ENCODE peak calls at places on chromosomes 2 and 18, in eight cellular contexts. Q is GM23248, R is HepG2, C is cardiac muscle cell, X is A549, E is transverse colon, V is upper lobe of right lung, L is body of pancreas. S is an unnamed sample.

GRCh38 chr18:23844991-23845680 is 155.9 kb downstream of the LAMA3 start:
- DNase-seq in C (no peak), X (peak; percentile 15), L (no peak), R (no peak), E (no peak), Q (peak; percentile 38), V (no peak), S (no peak)

GRCh38 chr2:198232281-198232680 is 427.9 kb downstream of the PLCL1 start:
- DNase-seq in R (no peak), X (no peak), L (no peak), C (no peak), Q (no peak), E (no peak), V (no peak), S (no peak)

GRCh38 chr2:179340678-179341077 is 76.0 kb upstream of the SESTD1 start:
- DNase-seq in X (peak; percentile 26), C (peak; percentile 43), R (peak; percentile 54), E (no peak), Q (peak; percentile 65), V (no peak), L (no peak), S (no peak)

GRCh38 chr18:31679133-31679731 is 5.1 kb downstream of the B4GALT6 start:
- DNase-seq in C (no peak), Q (peak; percentile 88), V (no peak), R (no peak), E (no peak), L (no peak), X (peak; percentile 42), S (no peak)

GRCh38 chr18:36580874-36581750 is 247.7 kb downstream of the TPGS2 start:
- DNase-seq in V (no peak), Q (peak; percentile 88), L (no peak), E (no peak), C (no peak), R (no peak), X (no peak), S (no peak)

GRCh38 chr2:197212344-197213262 is 98.0 kb downstream of the ANKRD44 start:
- DNase-seq in C (no peak), E (no peak), R (no peak), X (no peak), Q (no peak), V (no peak), L (no peak), S (no peak)

GRCh38 chr18:50560681-50561629 is 1.1 kb downstream of the MAPK4 start:
- DNase-seq in Q (no peak), C (peak; percentile 33), L (peak; percentile 21), R (no peak), E (no peak), X (no peak), V (no peak), S (no peak)

GRCh38 chr2:220025207-220025606 is 397.8 kb downstream of the SLC4A3 start:
- DNase-seq in Q (no peak), L (no peak), X (no peak), V (no peak), E (no peak), C (no peak), R (no peak), S (no peak)

GRCh38 chr18:9998330-9998729 is 84.5 kb downstream of the VAPA start:
- DNase-seq in X (no peak), L (no peak), C (no peak), V (no peak), Q (no peak), R (no peak), E (no peak), S (no peak)

GRCh38 chr2:96353032-96353561 is 17.5 kb downstream of the NCAPH start:
- DNase-seq in E (no peak), C (no peak), X (no peak), V (no peak), L (no peak), R (no peak), Q (peak; percentile 89), S (no peak)

GRCh38 chr2:191938779-191939178 is 91.9 kb upstream of the CAVIN2 start:
- DNase-seq in C (no peak), V (no peak), E (no peak), Q (no peak), X (no peak), L (no peak), R (no peak), S (no peak)

GRCh38 chr2:17672583-17673317 is 80.9 kb downstream of the SMC6 start:
- DNase-seq in Q (peak; percentile 83), X (peak; percentile 20), E (no peak), V (no peak), R (no peak), C (no peak), L (no peak), S (no peak)

GRCh38 chr2:172087191-172087779 is 2.0 kb downstream of the DLX1 start:
- DNase-seq in X (no peak), Q (peak; percentile 54), L (no peak), V (no peak), R (no peak), E (no peak), C (no peak), S (peak; percentile 3)
- H3K4me1 ChIP-seq in X (no peaks in the 10 kb centered on the region), Q (peaks cover 8% of the 10 kb centered on the region), L (peaks cover 43% of the 10 kb centered on the region), V (peaks cover 36% of the 10 kb centered on the region), R (peaks cover 68% of the 10 kb centered on the region), E (peaks cover 44% of the 10 kb centered on the region), C (no peaks in the 10 kb centered on the region), S (no peaks in the 10 kb centered on the region)

GRCh38 chr2:47699533-47700215 is 83.3 kb upstream of the MSH6 start:
- DNase-seq in V (no peak), Q (no peak), C (no peak), R (no peak), E (no peak), L (no peak), X (no peak), S (no peak)
- H3K27ac ChIP-seq in V (no peak overlapping the region), Q (no peak overlapping the region), C (no peak overlapping the region), R (no peak overlapping the region), E (no peak overlapping the region), L (no peak overlapping the region), X (no peak overlapping the region), S (no peak overlapping the region)

GRCh38 chr2:213243189-213244044 is 40.8 kb upstream of the SPAG16 start:
- DNase-seq in V (no peak), X (no peak), C (no peak), R (no peak), E (no peak), L (no peak), Q (no peak), S (no peak)
- H3K4me3 ChIP-seq in V (no peak overlapping the region), X (no peak overlapping the region), C (no peak overlapping the region), R (no peak overlapping the region), E (no peak overlapping the region), L (no peak overlapping the region), Q (no peak overlapping the region), S (no peak overlapping the region)

GRCh38 chr18:34880403-34880802 is 160.8 kb upstream of the MAPRE2 start:
- DNase-seq in Q (no peak), C (no peak), R (no peak), V (no peak), L (no peak), E (no peak), X (no peak), S (no peak)
- H3K4me1 ChIP-seq in Q (no peaks in the 10 kb centered on the region), C (no peaks in the 10 kb centered on the region), R (peaks cover 10% of the 10 kb centered on the region), V (no peaks in the 10 kb centered on the region), L (no peaks in the 10 kb centered on the region), E (peaks cover 3% of the 10 kb centered on the region), X (peaks cover 2% of the 10 kb centered on the region), S (no peaks in the 10 kb centered on the region)

GRCh38 chr2:70766357-70767093 is 1.5 kb downstream of the ADD2 start:
- DNase-seq in C (no peak), E (no peak), Q (no peak), L (no peak), V (no peak), X (no peak), R (no peak), S (no peak)

GRCh38 chr2:70767699-70768584 is at the start of gene ADD2:
- DNase-seq in Q (peak; percentile 61), L (peak; percentile 28), R (no peak), X (peak; percentile 81), V (peak; percentile 60), E (peak; percentile 9), C (peak; percentile 83), S (no peak)

GRCh38 chr2:70768585-70769085 is 635 bp upstream of the ADD2 start:
- DNase-seq in C (no peak), L (no peak), R (no peak), Q (no peak), V (no peak), E (no peak), X (no peak), S (no peak)

GRCh38 chr2:70765507-70765906 is 2.5 kb downstream of the ADD2 start:
- DNase-seq in X (no peak), E (no peak), R (no peak), L (no peak), Q (no peak), V (no peak), C (no peak), S (no peak)

DNA sequence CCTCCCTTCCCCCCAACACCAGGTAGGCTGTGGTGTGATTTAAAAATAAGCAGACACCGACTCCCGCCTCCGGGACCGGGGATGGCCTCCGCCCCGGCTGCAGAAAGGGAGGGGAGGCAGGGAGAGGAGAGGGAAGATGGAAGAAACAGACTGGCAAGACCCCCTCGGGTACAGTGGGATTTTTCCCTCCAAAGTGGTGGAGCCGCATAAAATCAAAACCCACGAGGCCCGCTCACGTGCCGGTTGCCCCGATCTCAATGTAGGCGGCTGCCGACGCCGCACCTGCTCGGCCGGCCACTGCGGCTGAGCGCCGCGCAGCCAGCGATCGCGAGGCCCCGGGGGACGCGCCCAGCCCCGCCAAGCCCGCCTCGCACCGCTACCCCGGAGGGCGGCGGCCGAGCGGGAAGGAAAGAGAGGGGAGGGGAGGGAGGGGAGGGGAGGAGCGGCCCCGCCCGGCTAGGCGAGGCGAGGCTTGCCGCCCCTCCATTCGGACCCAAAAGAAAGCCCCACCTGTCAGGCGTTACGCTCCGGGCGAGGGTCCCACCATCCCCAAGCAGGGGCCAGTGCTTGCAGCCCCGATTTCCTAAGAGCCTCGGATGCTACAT is 804 bp downstream of the ADD2 start:
- DNase-seq in L (peak; percentile 11), Q (no peak), X (peak; percentile 42), R (no peak), E (no peak), C (peak; percentile 47), V (no peak), S (no peak)
- H3K27ac ChIP-seq in L (no peak overlapping the region), Q (no peak overlapping the region), X (peak overlapping the region; percentile 92), R (no peak overlapping the region), E (no peak overlapping the region), C (no peak overlapping the region), V (no peak overlapping the region), S (no peak overlapping the region)

GRCh38 chr2:6776125-6776524 is 89.6 kb downstream of the CMPK2 start:
- DNase-seq in C (no peak), X (no peak), V (no peak), R (no peak), E (no peak), L (no peak), Q (no peak), S (no peak)
- H3K4me3 ChIP-seq in C (no peak overlapping the region), X (no peak overlapping the region), V (no peak overlapping the region), R (no peak overlapping the region), E (no peak overlapping the region), L (no peak overlapping the region), Q (no peak overlapping the region), S (no peak overlapping the region)

S was measured in tibial nerve.